ENCODE peak calls at places on chromosomes 13 and 19, in seven cellular contexts. One of them, this sample, is unnamed.

GRCh38 chr19:48415395-48415794 is 21.9 kb downstream of the GRIN2D start:
- DNase-seq in HCT116: peak
- DNase-seq in K562: peak
- DNase-seq in HepG2: peak
- DNase-seq in SK-N-SH: peak
- DNase-seq in H1: peak
- DNase-seq in GM12878: no peak
- DNase-seq in this sample: no peak

GRCh38 chr19:44697670-44698034 is 1.3 kb upstream of the CEACAM16 start:
- DNase-seq in GM12878: no peak
- DNase-seq in HepG2: no peak
- DNase-seq in HCT116: no peak
- DNase-seq in H1: no peak
- DNase-seq in SK-N-SH: no peak
- DNase-seq in K562: no peak
- DNase-seq in this sample: no peak

GRCh38 chr19:38211779-38212178 is 12.2 kb downstream of the DPF1 start:
- DNase-seq in GM12878: no peak
- DNase-seq in HepG2: no peak
- DNase-seq in SK-N-SH: no peak
- DNase-seq in HCT116: no peak
- DNase-seq in K562: no peak
- DNase-seq in H1: no peak
- DNase-seq in this sample: no peak

GRCh38 chr19:29288276-29288675 is 75.3 kb upstream of the UQCRFS1 start:
- DNase-seq in H1: no peak
- DNase-seq in HCT116: no peak
- DNase-seq in K562: no peak
- DNase-seq in GM12878: no peak
- DNase-seq in SK-N-SH: no peak
- DNase-seq in HepG2: no peak
- DNase-seq in this sample: no peak

GRCh38 chr13:111855016-111855590 is 211.8 kb upstream of the SOX1 start:
- DNase-seq in HCT116: no peak
- DNase-seq in K562: no peak
- DNase-seq in HepG2: no peak
- DNase-seq in SK-N-SH: no peak
- DNase-seq in H1: no peak
- DNase-seq in GM12878: no peak
- DNase-seq in this sample: no peak

GRCh38 chr13:85974604-85975366 is 175.6 kb upstream of the SLITRK6 start:
- DNase-seq in K562: no peak
- DNase-seq in H1: no peak
- DNase-seq in SK-N-SH: no peak
- DNase-seq in GM12878: no peak
- DNase-seq in HepG2: no peak
- DNase-seq in HCT116: no peak
- DNase-seq in this sample: no peak

GRCh38 chr19:46718157-46718933 is 1.4 kb upstream of the PRKD2 start:
- DNase-seq in HepG2: no peak
- DNase-seq in H1: no peak
- DNase-seq in GM12878: peak
- DNase-seq in HCT116: no peak
- DNase-seq in K562: no peak
- DNase-seq in SK-N-SH: no peak
- DNase-seq in this sample: peak

GRCh38 chr13:42334329-42334706 is 62.4 kb downstream of the AKAP11 start:
- DNase-seq in SK-N-SH: no peak
- DNase-seq in HCT116: no peak
- DNase-seq in K562: no peak
- DNase-seq in H1: peak
- DNase-seq in HepG2: no peak
- DNase-seq in GM12878: peak
- DNase-seq in this sample: no peak

GRCh38 chr19:18995804-18996241 is 37.5 kb downstream of the SUGP2 start:
- DNase-seq in SK-N-SH: peak
- DNase-seq in GM12878: no peak
- DNase-seq in HCT116: peak
- DNase-seq in K562: peak
- DNase-seq in HepG2: peak
- DNase-seq in H1: peak
- DNase-seq in this sample: peak

GRCh38 chr13:30551194-30551593 is 66.5 kb upstream of the USPL1 start:
- DNase-seq in H1: no peak
- DNase-seq in K562: no peak
- DNase-seq in SK-N-SH: peak
- DNase-seq in GM12878: no peak
- DNase-seq in HCT116: peak
- DNase-seq in HepG2: peak
- DNase-seq in this sample: peak

GRCh38 chr19:28737021-28737525 is 475.9 kb downstream of the UQCRFS1 start:
- DNase-seq in K562: no peak
- DNase-seq in GM12878: peak
- DNase-seq in H1: no peak
- DNase-seq in HCT116: no peak
- DNase-seq in HepG2: peak
- DNase-seq in SK-N-SH: no peak
- DNase-seq in this sample: peak

GRCh38 chr13:101916108-101916757 is 463.8 kb downstream of the ITGBL1 start:
- DNase-seq in SK-N-SH: peak
- DNase-seq in HepG2: no peak
- DNase-seq in GM12878: no peak
- DNase-seq in K562: no peak
- DNase-seq in HCT116: no peak
- DNase-seq in H1: peak
- DNase-seq in this sample: no peak

GRCh38 chr13:30829788-30830637 is 76.1 kb upstream of the MEDAG start:
- DNase-seq in HCT116: no peak
- DNase-seq in SK-N-SH: no peak
- DNase-seq in HepG2: peak
- DNase-seq in GM12878: no peak
- DNase-seq in K562: no peak
- DNase-seq in H1: no peak
- DNase-seq in this sample: no peak

GRCh38 chr13:113378825-113379224 is 14.9 kb upstream of the GRTP1 start:
- DNase-seq in HCT116: no peak
- DNase-seq in HepG2: no peak
- DNase-seq in GM12878: no peak
- DNase-seq in K562: no peak
- DNase-seq in H1: no peak
- DNase-seq in SK-N-SH: no peak
- DNase-seq in this sample: no peak

GRCh38 chr19:8468761-8469458 is 24.1 kb downstream of the HNRNPM start:
- DNase-seq in SK-N-SH: peak
- DNase-seq in K562: no peak
- DNase-seq in H1: no peak
- DNase-seq in HepG2: no peak
- DNase-seq in GM12878: no peak
- DNase-seq in HCT116: no peak
- DNase-seq in this sample: no peak

GRCh38 chr19:14463747-14464146 is 11.4 kb downstream of the PTGER1 start:
- DNase-seq in HepG2: no peak
- DNase-seq in GM12878: no peak
- DNase-seq in SK-N-SH: no peak
- DNase-seq in HCT116: no peak
- DNase-seq in H1: no peak
- DNase-seq in K562: no peak
- DNase-seq in this sample: no peak

GRCh38 chr19:22616659-22617058 is 17.5 kb upstream of the ZNF492 start:
- DNase-seq in H1: no peak
- DNase-seq in HepG2: no peak
- DNase-seq in GM12878: no peak
- DNase-seq in HCT116: no peak
- DNase-seq in SK-N-SH: no peak
- DNase-seq in K562: no peak
- DNase-seq in this sample: no peak

GRCh38 chr19:676343-677105 is at the start of gene FSTL3:
- DNase-seq in HCT116: no peak
- DNase-seq in H1: no peak
- DNase-seq in SK-N-SH: no peak
- DNase-seq in HepG2: no peak
- DNase-seq in K562: peak
- DNase-seq in GM12878: no peak
- DNase-seq in this sample: peak

GRCh38 chr19:676007-676342 is 217 bp upstream of the FSTL3 start:
- DNase-seq in K562: no peak
- DNase-seq in HepG2: no peak
- DNase-seq in HCT116: no peak
- DNase-seq in SK-N-SH: no peak
- DNase-seq in GM12878: no peak
- DNase-seq in H1: no peak
- DNase-seq in this sample: no peak

GRCh38 chr19:678791-679388 is 2.7 kb downstream of the FSTL3 start:
- DNase-seq in HCT116: no peak
- DNase-seq in GM12878: no peak
- DNase-seq in H1: no peak
- DNase-seq in SK-N-SH: no peak
- DNase-seq in K562: no peak
- DNase-seq in HepG2: no peak
- DNase-seq in this sample: no peak

GRCh38 chr19:677201-677600 is 1.0 kb downstream of the FSTL3 start:
- DNase-seq in H1: no peak
- DNase-seq in SK-N-SH: peak
- DNase-seq in HepG2: peak
- DNase-seq in K562: no peak
- DNase-seq in GM12878: no peak
- DNase-seq in HCT116: no peak
- DNase-seq in this sample: peak

DNA sequence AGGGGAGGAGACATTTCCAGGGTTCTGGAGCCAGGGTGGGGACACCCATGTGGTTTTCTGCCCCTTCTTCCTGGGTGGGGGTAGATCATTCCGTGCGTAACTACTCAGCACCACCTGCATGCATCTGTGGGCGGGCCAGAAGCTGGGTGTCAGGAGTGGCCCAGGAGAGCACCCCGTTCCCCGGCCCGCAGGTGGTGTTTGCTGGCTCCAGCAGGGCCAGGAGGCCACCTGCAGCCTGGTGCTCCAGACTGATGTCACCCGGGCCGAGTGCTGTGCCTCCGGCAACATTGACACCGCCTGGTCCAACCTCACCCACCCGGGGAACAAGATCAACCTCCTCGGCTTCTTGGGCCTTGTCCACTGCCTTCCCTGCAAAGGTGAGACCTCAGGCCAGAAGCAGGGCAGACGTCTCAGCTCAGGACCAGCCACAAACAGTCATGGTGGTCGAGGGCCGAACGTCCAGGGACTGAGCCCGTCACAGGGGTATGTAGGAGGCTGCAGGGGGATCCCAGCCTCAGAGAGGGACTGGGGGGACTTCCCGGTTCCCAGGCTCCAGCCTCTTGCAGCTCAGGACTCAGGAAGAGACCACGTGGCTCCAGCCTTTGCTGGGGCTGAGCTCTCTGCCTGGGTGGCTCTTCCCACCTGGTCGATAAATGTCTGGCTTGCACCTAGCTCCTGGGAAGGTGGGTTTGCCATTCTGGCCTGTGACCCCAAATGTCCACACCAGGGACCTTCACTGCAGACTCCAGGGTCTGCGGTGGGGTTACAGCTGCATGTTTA is 1.6 kb downstream of the FSTL3 start:
- DNase-seq in GM12878: no peak
- DNase-seq in HCT116: no peak
- DNase-seq in K562: no peak
- DNase-seq in SK-N-SH: no peak
- DNase-seq in H1: no peak
- DNase-seq in HepG2: no peak
- DNase-seq in this sample: peak
- TF ChIP-seq JUND in GM12878: no peak
- TF ChIP-seq JUND in HCT116: no peak
- TF ChIP-seq JUND in K562: no peak
- TF ChIP-seq JUND in SK-N-SH: no peak
- TF ChIP-seq JUND in H1: no peak
- TF ChIP-seq JUND in HepG2: no peak
- TF ChIP-seq JUND in this sample: no peak

GRCh38 chr13:23739597-23739996 is 149.6 kb downstream of the MIPEP start:
- DNase-seq in HCT116: no peak
- DNase-seq in H1: no peak
- DNase-seq in GM12878: no peak
- DNase-seq in K562: no peak
- DNase-seq in HepG2: no peak
- DNase-seq in SK-N-SH: no peak
- DNase-seq in this sample: no peak
- TF ChIP-seq JUND in HCT116: no peak
- TF ChIP-seq JUND in H1: no peak
- TF ChIP-seq JUND in GM12878: no peak
- TF ChIP-seq JUND in K562: no peak
- TF ChIP-seq JUND in HepG2: no peak
- TF ChIP-seq JUND in SK-N-SH: no peak
- TF ChIP-seq JUND in this sample: no peak

GRCh38 chr13:20565120-20565736 is 1.7 kb upstream of the IFT88 start:
- DNase-seq in SK-N-SH: no peak
- DNase-seq in HepG2: no peak
- DNase-seq in GM12878: no peak
- DNase-seq in HCT116: no peak
- DNase-seq in K562: no peak
- DNase-seq in H1: no peak
- DNase-seq in this sample: no peak
- TF ChIP-seq JUND in SK-N-SH: no peak
- TF ChIP-seq JUND in HepG2: no peak
- TF ChIP-seq JUND in GM12878: no peak
- TF ChIP-seq JUND in HCT116: no peak
- TF ChIP-seq JUND in K562: no peak
- TF ChIP-seq JUND in H1: no peak
- TF ChIP-seq JUND in this sample: no peak

GRCh38 chr13:72437458-72437857 is 290.0 kb downstream of the MZT1 start:
- DNase-seq in HepG2: no peak
- DNase-seq in HCT116: no peak
- DNase-seq in GM12878: no peak
- DNase-seq in SK-N-SH: no peak
- DNase-seq in K562: no peak
- DNase-seq in H1: no peak
- DNase-seq in this sample: no peak

GRCh38 chr13:72430923-72431322 is 296.5 kb downstream of the MZT1 start:
- DNase-seq in H1: no peak
- DNase-seq in GM12878: no peak
- DNase-seq in K562: no peak
- DNase-seq in HepG2: no peak
- DNase-seq in HCT116: no peak
- DNase-seq in SK-N-SH: no peak
- DNase-seq in this sample: no peak

GRCh38 chr13:72435251-72435650 is 292.2 kb downstream of the MZT1 start:
- DNase-seq in HepG2: no peak
- DNase-seq in SK-N-SH: no peak
- DNase-seq in K562: no peak
- DNase-seq in GM12878: no peak
- DNase-seq in H1: no peak
- DNase-seq in HCT116: no peak
- DNase-seq in this sample: no peak

DNA sequence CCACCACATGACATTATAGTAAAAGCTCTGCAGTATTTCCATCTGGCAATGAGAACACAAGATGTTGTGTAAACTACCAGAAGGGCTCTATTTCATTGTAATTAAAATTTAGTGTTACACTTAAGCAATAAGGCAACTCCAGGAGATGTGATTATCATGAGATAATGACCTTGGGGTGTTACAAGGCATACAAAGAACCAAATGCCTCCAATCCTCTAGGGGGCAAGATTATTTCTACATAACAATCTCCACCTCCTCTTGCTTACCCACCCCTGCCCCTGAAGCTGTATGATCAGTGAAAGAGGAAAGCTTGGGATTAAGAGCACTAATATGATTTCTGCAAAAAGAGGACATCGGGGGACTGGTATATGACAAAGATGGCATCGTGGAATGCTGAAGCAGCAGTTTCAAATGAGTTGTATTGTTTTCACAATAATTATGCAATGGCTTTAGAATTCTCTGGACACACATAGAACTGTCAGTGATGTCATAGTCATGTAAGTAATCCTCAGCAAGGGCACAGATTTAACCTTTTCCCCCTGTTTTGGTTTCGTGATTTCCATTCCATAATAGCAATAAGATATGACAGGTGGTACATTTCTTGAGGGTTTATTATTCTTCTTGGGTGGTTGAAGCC is 295.3 kb downstream of the MZT1 start:
- DNase-seq in SK-N-SH: no peak
- DNase-seq in K562: no peak
- DNase-seq in H1: no peak
- DNase-seq in HCT116: no peak
- DNase-seq in GM12878: no peak
- DNase-seq in HepG2: no peak
- DNase-seq in this sample: no peak
- TF ChIP-seq JUND in SK-N-SH: no peak
- TF ChIP-seq JUND in K562: no peak
- TF ChIP-seq JUND in H1: no peak
- TF ChIP-seq JUND in HCT116: no peak
- TF ChIP-seq JUND in GM12878: no peak
- TF ChIP-seq JUND in HepG2: no peak
- TF ChIP-seq JUND in this sample: no peak

This sample was measured in T47D.